ENCODE peak calls at places on chromosomes 12 and 14, in five cellular contexts. X, B, Q, J and G are unnamed samples.

GRCh38 chr14:102594514-102595175 is 2.2 kb downstream of the RCOR1 start:
- DNase-seq in X (peak), B (peak), Q (peak), J (no peak), G (peak)

GRCh38 chr12:61301817-61302216 is 958.4 kb upstream of the USP15 start:
- DNase-seq in B (no peak), Q (no peak), X (no peak), J (no peak), G (no peak)

GRCh38 chr14:100419856-100420255 is 96.7 kb downstream of the SLC25A47 start:
- DNase-seq in Q (no peak), X (no peak), J (no peak), B (no peak), G (no peak)

GRCh38 chr12:49188205-49188915 is 520 bp downstream of the TUBA1A start:
- DNase-seq in B (peak), X (peak), J (peak), Q (peak), G (peak)

GRCh38 chr12:39892146-39892545 is 213.7 kb downstream of the SLC2A13 start:
- DNase-seq in X (no peak), J (no peak), Q (no peak), B (no peak), G (no peak)

GRCh38 chr14:83470466-83470865 is 1936.8 kb upstream of the SEL1L start:
- DNase-seq in X (peak), B (no peak), Q (no peak), J (no peak), G (no peak)

GRCh38 chr14:24398943-24399801 is at the start of gene NYNRIN:
- DNase-seq in B (peak), J (peak), Q (no peak), X (peak), G (no peak)

GRCh38 chr12:130700492-130701401 is 15.4 kb downstream of the RIMBP2 start:
- DNase-seq in J (no peak), X (no peak), Q (no peak), B (no peak), G (no peak)

GRCh38 chr14:92563359-92563758 is 49.8 kb downstream of the RIN3 start:
- DNase-seq in Q (no peak), X (peak), J (no peak), B (peak), G (no peak)

GRCh38 chr14:50025776-50026175 is 90.6 kb downstream of the VCPKMT start:
- DNase-seq in Q (no peak), J (no peak), B (no peak), X (peak), G (peak)

GRCh38 chr12:87779858-87780498 is 249.2 kb downstream of the C12orf50 start:
- DNase-seq in Q (no peak), X (no peak), B (no peak), J (no peak), G (no peak)

GRCh38 chr12:53684654-53685220 is 8.9 kb upstream of the ATP5MC2 start:
- DNase-seq in X (no peak), B (no peak), J (no peak), Q (no peak), G (no peak)

GRCh38 chr12:95102916-95103671 is 29.7 kb upstream of the NR2C1 start:
- DNase-seq in J (no peak), B (peak), X (peak), Q (peak), G (no peak)

GRCh38 chr12:56941299-56942017 is 7.2 kb upstream of the SDR9C7 start:
- DNase-seq in B (peak), X (peak), Q (peak), J (no peak), G (no peak)

GRCh38 chr14:73713804-73714655 is at the start of gene PNMA1:
- DNase-seq in J (peak), X (peak), B (peak), Q (peak), G (peak)

GRCh38 chr12:45343269-45344051 is 127.6 kb downstream of the ANO6 start:
- DNase-seq in Q (no peak), X (peak), J (no peak), B (peak), G (no peak)

GRCh38 chr14:77208266-77208978 is 26.8 kb downstream of the TMEM63C start:
- DNase-seq in X (peak), B (peak), Q (peak), J (peak), G (peak)

GRCh38 chr14:74867673-74868072 is 8.3 kb downstream of the PROX2 start:
- DNase-seq in J (no peak), X (peak), B (peak), Q (no peak), G (no peak)

GRCh38 chr14:34340226-34340625 is 121.8 kb downstream of the SPTSSA start:
- DNase-seq in J (no peak), X (no peak), Q (no peak), B (peak), G (no peak)

GRCh38 chr14:78127233-78127632 is 42.9 kb upstream of the NRXN3 start:
- DNase-seq in X (no peak), Q (no peak), B (no peak), J (no peak), G (no peak)

GRCh38 chr12:27185234-27186045 is 58.6 kb upstream of the STK38L start:
- DNase-seq in B (peak), X (peak), J (no peak), Q (no peak), G (peak)

GRCh38 chr12:64744422-64745258 is 14.6 kb downstream of the GNS start:
- DNase-seq in B (peak), J (no peak), Q (no peak), X (peak), G (no peak)

GRCh38 chr14:61201171-61201570 is 80.0 kb downstream of the TMEM30B start:
- DNase-seq in J (no peak), B (no peak), Q (no peak), X (no peak), G (no peak)

GRCh38 chr12:62701492-62701891 is 233.5 kb downstream of the PPM1H start:
- DNase-seq in J (no peak), B (no peak), Q (no peak), X (no peak), G (no peak)

GRCh38 chr12:124240493-124240892 is 54.4 kb upstream of the RFLNA start:
- DNase-seq in Q (no peak), X (no peak), J (no peak), B (no peak), G (peak)

DNA sequence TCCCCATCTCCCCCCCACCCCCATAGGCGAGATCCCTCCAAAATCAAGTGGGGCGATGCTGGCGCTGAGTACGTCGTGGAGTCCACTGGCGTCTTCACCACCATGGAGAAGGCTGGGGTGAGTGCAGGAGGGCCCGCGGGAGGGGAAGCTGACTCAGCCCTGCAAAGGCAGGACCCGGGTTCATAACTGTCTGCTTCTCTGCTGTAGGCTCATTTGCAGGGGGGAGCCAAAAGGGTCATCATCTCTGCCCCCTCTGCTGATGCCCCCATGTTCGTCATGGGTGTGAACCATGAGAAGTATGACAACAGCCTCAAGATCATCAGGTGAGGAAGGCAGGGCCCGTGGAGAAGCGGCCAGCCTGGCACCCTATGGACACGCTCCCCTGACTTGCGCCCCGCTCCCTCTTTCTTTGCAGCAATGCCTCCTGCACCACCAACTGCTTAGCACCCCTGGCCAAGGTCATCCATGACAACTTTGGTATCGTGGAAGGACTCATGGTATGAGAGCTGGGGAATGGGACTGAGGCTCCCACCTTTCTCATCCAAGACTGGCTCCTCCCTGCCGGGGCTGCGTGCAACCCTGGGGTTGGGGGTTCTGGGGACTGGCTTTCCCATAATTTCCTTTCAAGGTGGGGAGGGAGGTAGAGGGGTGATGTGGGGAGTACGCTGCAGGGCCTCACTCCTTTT is 2.7 kb downstream of the GAPDH start:
- DNase-seq in B (no peak), X (peak), Q (no peak), J (no peak), G (no peak)
- H3K4me3 ChIP-seq in B (peak), X (peak), Q (no peak), J (no peak), G (peak)

DNA sequence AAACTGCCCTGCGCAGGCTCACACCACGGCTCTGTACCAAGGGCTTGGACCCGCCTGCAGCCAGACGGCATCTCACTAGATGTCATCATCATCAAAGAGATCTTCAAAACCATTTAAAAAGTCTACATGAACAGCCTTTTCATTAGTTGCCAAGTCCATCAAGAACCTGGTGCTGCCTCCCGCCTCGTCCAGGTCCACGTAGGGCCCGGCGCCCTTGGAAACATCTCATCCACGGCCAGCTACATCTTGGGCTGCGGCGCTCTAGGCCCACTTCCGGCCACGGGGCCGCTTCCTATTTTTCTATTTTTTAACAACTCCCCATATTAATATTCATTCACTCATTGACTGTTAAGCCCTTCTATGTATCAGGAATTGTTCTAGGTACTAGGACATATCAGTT is 7.4 kb upstream of the GNPNAT1 start:
- DNase-seq in X (no peak), J (no peak), B (no peak), Q (no peak), G (no peak)
- H3K4me3 ChIP-seq in X (no peak), J (no peak), B (no peak), Q (no peak), G (no peak)

GRCh38 chr14:87868920-87869319 is 124.1 kb downstream of the GALC start:
- DNase-seq in B (no peak), J (no peak), Q (no peak), X (no peak), G (no peak)
- H3K4me3 ChIP-seq in B (no peak), J (no peak), Q (no peak), X (no peak), G (no peak)

DNA sequence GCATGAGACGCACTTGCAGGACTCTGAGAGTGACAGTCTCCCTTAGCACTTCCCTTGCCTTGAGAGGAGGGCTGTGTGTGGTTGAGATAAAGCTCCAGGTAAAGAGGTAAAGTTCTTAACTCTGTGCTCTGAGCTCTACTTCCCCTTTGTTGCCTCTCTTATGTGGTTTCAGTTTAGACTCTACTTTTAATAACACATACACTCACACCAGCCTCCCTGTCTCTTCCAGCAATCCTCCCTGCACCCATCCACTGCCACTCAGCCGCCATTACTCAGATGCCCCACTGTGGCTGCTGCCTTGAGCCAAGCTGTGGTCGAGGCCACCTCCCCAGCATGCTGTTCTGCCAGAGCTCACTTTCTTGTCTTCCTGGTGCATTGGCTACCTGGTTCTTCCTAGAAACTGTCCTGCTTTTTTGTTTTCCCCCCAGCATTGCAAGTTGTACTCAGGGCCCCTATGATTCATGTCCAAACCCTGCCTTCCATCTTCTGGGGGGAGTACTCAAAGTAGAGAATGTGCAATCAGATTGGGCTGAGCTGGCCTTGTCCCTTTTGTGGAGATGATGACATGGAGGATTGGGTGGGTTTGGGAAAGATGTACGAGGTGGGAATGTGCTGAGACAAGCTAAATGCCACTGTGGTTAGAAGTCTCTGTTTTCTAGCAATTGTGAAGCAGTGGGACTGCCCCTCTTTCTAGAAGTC is 115.5 kb upstream of the PARP11 start:
- DNase-seq in Q (no peak), J (no peak), B (no peak), X (no peak), G (peak)
- H3K4me3 ChIP-seq in Q (no peak), J (no peak), B (no peak), X (no peak), G (no peak)

GRCh38 chr12:65922077-65922476 is 97.8 kb downstream of the HMGA2 start:
- DNase-seq in Q (no peak), B (no peak), J (no peak), X (no peak), G (no peak)

GRCh38 chr12:65916991-65917676 is 92.9 kb downstream of the HMGA2 start:
- DNase-seq in Q (no peak), B (no peak), J (no peak), X (no peak), G (no peak)

GRCh38 chr12:65923228-65923627 is 98.9 kb downstream of the HMGA2 start:
- DNase-seq in Q (no peak), J (no peak), X (no peak), B (no peak), G (no peak)

DNA sequence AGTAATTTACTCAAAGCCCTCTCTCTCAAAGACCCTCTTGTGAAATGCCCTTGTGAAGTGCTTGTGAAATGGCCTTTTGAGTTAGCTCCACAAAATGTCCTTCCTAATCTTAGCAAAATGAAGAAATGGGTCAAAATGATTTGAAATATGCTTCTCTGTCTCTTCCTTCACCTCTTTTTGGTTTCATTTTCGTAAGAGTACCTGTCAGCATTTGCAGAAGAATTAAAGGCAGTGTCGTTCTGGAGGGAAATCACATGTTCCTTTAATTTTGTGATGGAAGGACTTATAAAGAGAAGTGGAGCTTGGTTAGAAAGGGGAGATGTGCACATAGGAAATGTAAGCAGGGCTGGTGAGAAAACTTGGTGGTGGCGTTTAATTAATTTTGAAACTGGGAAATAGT is 93.8 kb downstream of the HMGA2 start:
- DNase-seq in B (no peak), X (no peak), J (no peak), Q (no peak), G (no peak)
- H3K4me3 ChIP-seq in B (no peak), X (no peak), J (no peak), Q (no peak), G (no peak)

GRCh38 chr14:90760055-90760444 is 56.2 kb downstream of the TTC7B start:
- DNase-seq in J (no peak), Q (peak), X (no peak), B (no peak), G (no peak)

GRCh38 chr14:90758028-90758889 is 58.0 kb downstream of the TTC7B start:
- DNase-seq in X (peak), J (peak), B (peak), Q (peak), G (peak)

GRCh38 chr14:90760591-90761316 is 55.5 kb downstream of the TTC7B start:
- DNase-seq in Q (peak), B (peak), X (peak), J (no peak), G (no peak)

GRCh38 chr14:90758959-90759358 is 57.3 kb downstream of the TTC7B start:
- DNase-seq in X (peak), J (peak), B (no peak), Q (peak), G (no peak)

GRCh38 chr14:90759370-90760054 is 56.7 kb downstream of the TTC7B start:
- DNase-seq in J (no peak), B (no peak), Q (no peak), X (no peak), G (no peak)
- H3K4me3 ChIP-seq in J (no peak), B (no peak), Q (no peak), X (no peak), G (no peak)

DNA sequence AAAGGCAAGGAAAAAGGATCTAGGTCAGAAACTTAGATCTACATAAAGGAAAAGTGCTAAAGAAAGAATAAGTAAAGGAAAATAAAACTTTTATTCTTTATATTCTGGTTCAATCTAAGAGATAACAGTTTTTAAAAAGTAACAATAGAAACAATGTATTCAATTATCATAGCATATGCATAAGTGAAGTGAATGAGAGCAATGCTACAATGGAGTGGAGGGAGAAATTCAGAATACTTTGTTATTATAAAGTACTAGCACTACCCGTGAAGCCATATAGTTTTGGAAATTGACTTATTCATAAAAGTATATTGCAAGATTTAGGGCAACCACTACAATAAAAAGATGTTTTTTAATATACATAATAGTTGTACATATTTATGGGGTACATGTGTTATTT is 586.0 kb upstream of the MDGA2 start:
- DNase-seq in J (no peak), B (no peak), X (no peak), Q (no peak), G (no peak)
- H3K4me3 ChIP-seq in J (no peak), B (no peak), X (no peak), Q (no peak), G (no peak)

GRCh38 chr14:105092912-105093425 is 27.7 kb upstream of the GPR132 start:
- DNase-seq in J (peak), B (peak), X (peak), Q (peak), G (peak)

GRCh38 chr14:105090493-105091334 is 25.5 kb upstream of the GPR132 start:
- DNase-seq in X (peak), J (peak), Q (peak), B (peak), G (peak)

GRCh38 chr14:105089746-105090492 is 24.7 kb upstream of the GPR132 start:
- DNase-seq in Q (no peak), B (no peak), J (peak), X (no peak), G (no peak)

GRCh38 chr14:105092124-105092911 is 27.1 kb upstream of the GPR132 start:
- DNase-seq in X (peak), J (peak), Q (no peak), B (no peak), G (no peak)

GRCh38 chr14:105091335-105092123 is 26.3 kb upstream of the GPR132 start:
- DNase-seq in B (no peak), J (peak), Q (peak), X (peak), G (no peak)
- H3K4me3 ChIP-seq in B (no peak), J (no peak), Q (no peak), X (peak), G (no peak)

GRCh38 chr14:65938738-65939137 is 526.2 kb downstream of the FUT8 start:
- DNase-seq in X (no peak), B (no peak), Q (no peak), J (no peak), G (no peak)
- H3K4me3 ChIP-seq in X (no peak), B (no peak), Q (no peak), J (no peak), G (no peak)